ENCODE peak calls at places on chromosomes 13 and 19, in seven cellular contexts. H is cardiac fibroblast; Z is HFFc6; K is CD4-positive, alpha-beta T cell; Q is activated T-cell treated with anti-CD3 and anti-CD28 coated beads, Interleukin-2, amount 50 U/mL, for 72 hours; O is NCI-H748 treated with DMSO at 0.1 percent for 48 hours; I is left lung. A is an unnamed sample.

GRCh38 chr13:112828082-112828699 is 138.4 kb downstream of the ATP11A start:
- DNase-seq in H (no peak), Z (no peak), K (no peak), Q (no peak), O (no peak), I (no peak), A (no peak)

GRCh38 chr13:114045113-114045735 is 71.3 kb upstream of the C13orf46 start:
- DNase-seq in H (no peak), Z (no peak), K (no peak), Q (no peak), O (no peak), I (no peak), A (no peak)

GRCh38 chr19:10766681-10767201 is 48.9 kb downstream of the DNM2 start:
- DNase-seq in H (peak), Z (peak), K (no peak), Q (no peak), O (no peak), I (no peak), A (no peak)

GRCh38 chr13:31807090-31807541 is 67.8 kb downstream of the RXFP2 start:
- DNase-seq in H (peak), Z (no peak), K (no peak), Q (peak), O (no peak), I (no peak), A (peak)

GRCh38 chr19:38381138-38381537 is 6.7 kb downstream of the GGN start:
- DNase-seq in H (no peak), Z (no peak), K (no peak), Q (no peak), O (no peak), I (no peak), A (no peak)

GRCh38 chr13:93227280-93227905 is 786 bp downstream of the GPC6 start:
- DNase-seq in H (peak), Z (peak), K (no peak), Q (no peak), O (peak), I (no peak), A (no peak)

GRCh38 chr13:72643339-72643989 is 84.0 kb downstream of the MZT1 start:
- DNase-seq in H (peak), Z (peak), K (peak), Q (peak), O (no peak), I (peak), A (no peak)

GRCh38 chr19:3450796-3451411 is 29.4 kb downstream of the SMIM24 start:
- DNase-seq in H (peak), Z (peak), K (no peak), Q (no peak), O (no peak), I (peak), A (peak)

GRCh38 chr13:24175847-24176246 is 15.3 kb downstream of the SPATA13 start:
- DNase-seq in H (no peak), Z (no peak), K (no peak), Q (no peak), O (no peak), I (no peak), A (no peak)

GRCh38 chr19:7500811-7501450 is 12.1 kb upstream of the PEX11G start:
- DNase-seq in H (peak), Z (no peak), K (peak), Q (peak), O (peak), I (no peak), A (no peak)

GRCh38 chr13:98466634-98467236 is 110.2 kb downstream of the STK24 start:
- DNase-seq in H (peak), Z (peak), K (peak), Q (peak), O (no peak), I (no peak), A (no peak)

GRCh38 chr19:30668521-30669155 is 296.5 kb downstream of the ZNF536 start:
- DNase-seq in H (no peak), Z (no peak), K (no peak), Q (no peak), O (no peak), I (no peak), A (no peak)

GRCh38 chr19:29800086-29800825 is 11.5 kb upstream of the CCNE1 start:
- DNase-seq in H (no peak), Z (no peak), K (no peak), Q (no peak), O (no peak), I (no peak), A (no peak)

GRCh38 chr13:73778242-73778864 is 355.9 kb downstream of the KLF12 start:
- DNase-seq in H (no peak), Z (no peak), K (no peak), Q (no peak), O (no peak), I (no peak), A (no peak)

GRCh38 chr19:15050639-15051038 is 1.4 kb downstream of the CASP14 start:
- DNase-seq in H (no peak), Z (no peak), K (no peak), Q (no peak), O (no peak), I (no peak), A (no peak)

GRCh38 chr13:40217675-40218074 is 448.8 kb downstream of the FOXO1 start:
- DNase-seq in H (no peak), Z (no peak), K (no peak), Q (no peak), O (no peak), I (no peak), A (no peak)

GRCh38 chr19:5314012-5314906 is 26.4 kb downstream of the PTPRS start:
- DNase-seq in H (peak), Z (no peak), K (no peak), Q (no peak), O (no peak), I (no peak), A (no peak)

GRCh38 chr13:61162636-61163035 is 253.0 kb downstream of the PCDH20 start:
- DNase-seq in H (peak), Z (no peak), K (no peak), Q (no peak), O (no peak), I (no peak), A (no peak)

GRCh38 chr13:83151308-83151660 is 731.0 kb downstream of the SLITRK1 start:
- DNase-seq in H (peak), Z (peak), K (no peak), Q (no peak), O (no peak), I (no peak), A (no peak)

GRCh38 chr13:44710576-44710975 is 134.4 kb upstream of the TSC22D1 start:
- DNase-seq in H (peak), Z (peak), K (no peak), Q (peak), O (no peak), I (no peak), A (no peak)

GRCh38 chr13:111969551-111970135 is 97.3 kb upstream of the SOX1 start:
- DNase-seq in H (no peak), Z (no peak), K (no peak), Q (no peak), O (no peak), I (no peak), A (no peak)

GRCh38 chr19:7589822-7590221 is 5.8 kb upstream of the CAMSAP3 start:
- DNase-seq in H (no peak), Z (no peak), K (no peak), Q (no peak), O (no peak), I (no peak), A (no peak)

GRCh38 chr13:31774186-31774585 is 34.9 kb downstream of the RXFP2 start:
- DNase-seq in H (peak), Z (peak), K (no peak), Q (no peak), O (no peak), I (no peak), A (no peak)

GRCh38 chr13:46181799-46182490 is at the start of gene LCP1:
- DNase-seq in H (no peak), Z (no peak), K (peak), Q (peak), O (no peak), I (peak), A (peak)

GRCh38 chr13:93941444-93941843 is 538.0 kb downstream of the DCT start:
- DNase-seq in H (no peak), Z (no peak), K (no peak), Q (no peak), O (no peak), I (no peak), A (no peak)

GRCh38 chr13:91347996-91348905 is 764 bp downstream of the MIR17HG start:
- DNase-seq in H (peak), Z (peak), K (peak), Q (peak), O (no peak), I (peak), A (no peak)

GRCh38 chr19:39106201-39106600 is 19.4 kb upstream of the PAK4 start:
- DNase-seq in H (no peak), Z (no peak), K (no peak), Q (no peak), O (no peak), I (no peak), A (no peak)

GRCh38 chr13:43444085-43444484 is 342.7 kb downstream of the ENOX1 start:
- DNase-seq in H (no peak), Z (no peak), K (no peak), Q (no peak), O (no peak), I (no peak), A (no peak)

GRCh38 chr19:14021474-14021873 is 6.5 kb upstream of the RLN3 start:
- DNase-seq in H (no peak), Z (no peak), K (no peak), Q (no peak), O (no peak), I (no peak), A (no peak)

GRCh38 chr19:18708452-18709231 is 25.2 kb downstream of the CRTC1 start:
- DNase-seq in H (no peak), Z (no peak), K (no peak), Q (no peak), O (no peak), I (no peak), A (no peak)

GRCh38 chr13:110980921-110981320 is 66.1 kb upstream of the ANKRD10 start:
- DNase-seq in H (no peak), Z (no peak), K (no peak), Q (no peak), O (no peak), I (no peak), A (no peak)

GRCh38 chr19:2034729-2035589 is 16.1 kb downstream of the MKNK2 start:
- DNase-seq in H (peak), Z (no peak), K (peak), Q (peak), O (no peak), I (peak), A (no peak)

GRCh38 chr19:45152504-45153338 is 8.1 kb downstream of the NKPD1 start:
- DNase-seq in H (peak), Z (no peak), K (peak), Q (peak), O (no peak), I (no peak), A (no peak)

GRCh38 chr13:112688560-112689497 is 1.0 kb upstream of the ATP11A start:
- DNase-seq in H (peak), Z (no peak), K (peak), Q (peak), O (peak), I (peak), A (peak)

GRCh38 chr13:31094331-31095015 is 67.2 kb downstream of the HSPH1 start:
- DNase-seq in H (no peak), Z (no peak), K (no peak), Q (no peak), O (no peak), I (no peak), A (no peak)

A was measured in SIG-M5.